ENCODE peak calls at places on chromosome X, in six cellular contexts. F is neuronal stem cell, B is IMR-90, R is H9, L is H1, Z is trophoblast cell. I is an unnamed sample. For H3K27me3, the result is how much of the 10 kb centered on the place peaks cover.

GRCh38 chrX:151871244-151871643 is 41.4 kb upstream of the MAGEA4 start:
- DNase-seq in R (no peak), Z (peak), F (no peak), B (peak), L (no peak), I (peak)

GRCh38 chrX:109760241-109760921 is 27.3 kb upstream of the ACSL4 start:
- DNase-seq in R (no peak), B (no peak), F (no peak), Z (peak), L (no peak), I (no peak)

GRCh38 chrX:21586001-21586400 is 72.1 kb downstream of the KLHL34 start:
- DNase-seq in Z (peak), R (no peak), B (peak), F (no peak), L (no peak), I (no peak)

GRCh38 chrX:42384956-42385355 is 393.0 kb downstream of the PPP1R2C start:
- DNase-seq in R (no peak), Z (no peak), B (no peak), F (no peak), L (no peak), I (no peak)

GRCh38 chrX:137418086-137418485 is 147.8 kb upstream of the ZIC3 start:
- DNase-seq in R (no peak), L (no peak), F (no peak), B (no peak), Z (no peak), I (no peak)

GRCh38 chrX:79182616-79183015 is 38.1 kb downstream of the GPR174 start:
- DNase-seq in Z (no peak), L (no peak), B (no peak), R (no peak), F (no peak), I (no peak)

GRCh38 chrX:123140454-123140853 is 43.6 kb upstream of the GRIA3 start:
- DNase-seq in B (no peak), Z (no peak), F (no peak), R (no peak), L (no peak), I (no peak)

GRCh38 chrX:71301195-71301924 is at the start of gene ITGB1BP2:
- DNase-seq in Z (no peak), L (no peak), B (peak), R (no peak), F (no peak), I (peak)

GRCh38 chrX:71128915-71129765 is 10.7 kb downstream of the MED12 start:
- DNase-seq in R (peak), L (peak), Z (peak), F (no peak), B (peak), I (peak)

GRCh38 chrX:97039363-97040029 is 155.8 kb downstream of the RPA4 start:
- DNase-seq in R (no peak), B (peak), F (no peak), L (no peak), Z (no peak), I (peak)

GRCh38 chrX:51893931-51894696 is 691 bp downstream of the MAGED1 start:
- DNase-seq in Z (peak), R (no peak), F (peak), L (peak), B (peak), I (peak)

GRCh38 chrX:76454456-76454927 is 27.0 kb downstream of the MAGEE1 start:
- DNase-seq in F (no peak), Z (peak), L (peak), R (peak), B (peak), I (peak)

GRCh38 chrX:43505759-43506158 is 150.3 kb upstream of the MAOA start:
- DNase-seq in B (no peak), R (no peak), L (no peak), F (no peak), Z (peak), I (no peak)

GRCh38 chrX:10415704-10416001 is 204.7 kb downstream of the MID1 start:
- DNase-seq in F (no peak), R (no peak), B (peak), Z (peak), L (no peak), I (no peak)

GRCh38 chrX:50697691-50698090 is 116.3 kb downstream of the SHROOM4 start:
- DNase-seq in B (peak), Z (peak), R (no peak), F (no peak), L (no peak), I (peak)

GRCh38 chrX:41922694-41923171 is 621 bp downstream of the CASK start:
- DNase-seq in B (no peak), Z (peak), F (no peak), L (peak), R (peak), I (peak)

GRCh38 chrX:10574663-10575062 is 45.7 kb downstream of the MID1 start:
- DNase-seq in R (no peak), F (no peak), B (no peak), L (no peak), Z (no peak), I (no peak)

GRCh38 chrX:1144293-1144692 is 68.2 kb downstream of the CRLF2 start:
- DNase-seq in L (peak), B (no peak), Z (no peak), F (no peak), R (no peak), I (no peak)

GRCh38 chrX:123738378-123738955 is 5.6 kb upstream of the THOC2 start:
- DNase-seq in L (no peak), F (no peak), B (no peak), Z (no peak), R (no peak), I (no peak)

GRCh38 chrX:130060122-130061069 is 49.9 kb downstream of the ELF4 start:
- DNase-seq in R (peak), F (peak), L (peak), Z (peak), B (peak), I (peak)

GRCh38 chrX:135923353-135923752 is 29.8 kb downstream of the SAGE1 start:
- DNase-seq in L (peak), R (peak), Z (peak), B (no peak), F (no peak), I (no peak)

GRCh38 chrX:136759968-136760367 is 20.8 kb downstream of the ARHGEF6 start:
- DNase-seq in Z (no peak), R (peak), F (no peak), B (no peak), L (no peak), I (no peak)

GRCh38 chrX:19683817-19684216 is 168.5 kb upstream of the MAP3K15 start:
- DNase-seq in B (no peak), R (no peak), Z (no peak), F (no peak), L (no peak), I (no peak)

GRCh38 chrX:133307637-133308485 is 89.7 kb upstream of the TFDP3 start:
- DNase-seq in F (peak), L (no peak), R (peak), B (no peak), Z (no peak), I (peak)

GRCh38 chrX:108353452-108353851 is 84.8 kb downstream of the COL4A6 start:
- DNase-seq in B (no peak), Z (no peak), F (no peak), R (no peak), L (no peak), I (no peak)

GRCh38 chrX:108349210-108349609 is 89.0 kb downstream of the COL4A6 start:
- DNase-seq in Z (no peak), R (no peak), B (no peak), F (no peak), L (no peak), I (no peak)

GRCh38 chrX:108347800-108348199 is 90.4 kb downstream of the COL4A6 start:
- DNase-seq in L (peak), R (peak), Z (no peak), F (peak), B (no peak), I (no peak)

DNA sequence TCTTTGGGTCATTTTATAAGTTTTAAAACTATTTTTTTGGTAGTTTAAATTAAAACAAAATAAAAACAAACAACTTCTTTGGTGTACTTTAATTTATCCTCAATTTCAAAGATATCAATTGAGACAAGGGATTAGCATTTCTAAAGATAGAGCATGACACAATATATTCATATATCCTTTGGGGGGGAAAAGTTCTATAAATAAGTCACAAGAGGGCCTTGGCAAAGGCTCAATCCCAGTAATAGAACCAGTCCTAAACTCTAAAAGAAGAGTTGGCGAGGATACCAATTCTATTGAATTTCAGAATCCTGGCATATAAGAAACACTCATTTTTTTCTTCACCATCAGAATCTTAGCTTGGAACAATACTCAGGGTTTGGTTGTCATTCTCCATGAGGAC is 89.7 kb downstream of the COL4A6 start:
- DNase-seq in L (no peak), B (no peak), Z (no peak), F (no peak), R (no peak), I (no peak)
- H3K27me3 ChIP-seq in L (under half), B (under half), Z (under half), F (under half), R (under half), I (under half)

DNA sequence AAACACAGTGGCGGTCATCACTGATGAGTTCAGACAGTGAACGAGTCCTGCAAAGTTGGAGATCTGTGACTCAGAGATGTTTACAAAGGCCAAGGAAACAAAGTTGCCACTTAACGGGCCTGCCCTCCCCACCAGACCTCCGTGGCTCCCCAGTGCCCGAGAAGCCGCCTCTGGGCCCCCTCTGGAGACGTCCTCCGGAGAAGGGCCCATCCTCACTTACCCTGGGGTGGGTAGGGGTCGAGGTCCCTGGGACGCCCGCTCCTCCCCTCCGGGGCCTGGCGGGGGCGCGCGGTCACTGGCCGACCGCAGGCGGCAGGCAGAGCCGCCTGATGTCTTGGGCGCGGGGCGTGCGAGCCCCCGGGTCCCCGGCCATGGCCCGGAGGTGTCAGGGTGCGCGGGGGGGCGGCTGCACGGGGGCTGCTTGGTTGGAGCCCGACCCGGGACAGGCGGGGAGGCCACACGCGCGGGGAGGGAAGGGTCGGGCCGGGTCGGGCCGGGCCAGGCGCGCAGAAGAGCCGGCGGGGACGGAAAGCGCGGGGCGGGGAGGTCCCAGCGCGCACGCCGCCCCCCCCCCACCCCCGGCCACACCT is 590 bp downstream of the DHRSX start:
- DNase-seq in R (peak), F (no peak), Z (peak), L (peak), B (peak), I (peak)
- H4K8ac ChIP-seq in R (no peak), F (no peak), Z (peak), L (peak), B (no peak), I (peak)

DNA sequence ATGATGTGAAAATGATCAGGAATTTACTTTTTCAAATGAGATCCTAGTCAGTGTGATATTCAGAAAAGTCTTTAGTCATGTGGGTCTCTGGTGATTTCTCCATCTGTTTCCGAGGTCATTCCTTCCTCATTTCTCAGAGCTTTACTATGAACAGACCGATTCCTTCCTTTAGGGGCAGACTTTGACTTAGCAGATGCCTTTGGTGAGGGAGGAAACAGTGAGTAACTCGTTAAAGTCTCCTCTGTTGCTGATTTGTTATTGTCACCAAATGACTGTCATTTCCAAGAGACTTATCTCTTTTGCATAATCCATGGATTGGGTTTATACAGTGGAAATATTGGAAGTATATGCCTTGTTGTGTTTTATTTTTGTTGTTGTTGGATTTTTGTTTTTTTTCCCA is 76.2 kb upstream of the CD99 start:
- DNase-seq in F (no peak), R (no peak), L (no peak), Z (peak), B (peak), I (peak)
- H2AFZ ChIP-seq in F (no peak), R (no peak), L (no peak), Z (no peak), B (no peak), I (no peak)

DNA sequence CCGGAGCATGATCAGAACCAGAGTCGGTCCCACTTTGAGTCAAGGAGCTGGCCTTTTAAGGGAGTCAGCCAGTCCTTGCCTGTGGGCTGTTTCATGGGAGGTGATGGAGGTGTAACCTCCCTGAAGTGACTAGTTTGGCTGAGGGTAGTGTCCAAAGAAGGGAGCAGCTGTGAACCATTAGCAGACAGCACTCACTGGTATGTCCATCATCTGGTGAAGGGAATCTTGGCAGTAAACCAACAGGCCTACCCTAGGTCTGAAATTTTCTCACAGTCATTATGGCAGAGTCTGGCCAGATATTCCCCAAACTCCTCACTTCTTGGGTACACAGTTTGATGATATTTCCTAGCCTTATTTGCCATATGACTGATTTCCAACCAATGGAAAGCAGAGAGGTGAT is 12.2 kb upstream of the REPS2 start:
- DNase-seq in R (no peak), F (no peak), L (no peak), Z (no peak), B (no peak), I (no peak)
- H3K27me3 ChIP-seq in R (under half), F (half or more), L (under half), Z (under half), B (under half), I (under half)

GRCh38 chrX:46306103-46306502 is 239.1 kb downstream of the ZNF674 start:
- DNase-seq in F (no peak), R (no peak), L (no peak), B (no peak), Z (no peak), I (no peak)

GRCh38 chrX:46317158-46317557 is 228.1 kb downstream of the ZNF674 start:
- DNase-seq in R (no peak), F (no peak), B (no peak), L (no peak), Z (no peak), I (no peak)

GRCh38 chrX:46308106-46308505 is 237.1 kb downstream of the ZNF674 start:
- DNase-seq in B (no peak), F (no peak), Z (no peak), R (no peak), L (no peak), I (no peak)

GRCh38 chrX:46310815-46311497 is 234.3 kb downstream of the ZNF674 start:
- DNase-seq in B (no peak), L (no peak), F (no peak), R (no peak), Z (no peak), I (no peak)

GRCh38 chrX:46311581-46312120 is 233.6 kb downstream of the ZNF674 start:
- DNase-seq in L (no peak), R (no peak), B (no peak), F (no peak), Z (no peak), I (no peak)
- H4K8ac ChIP-seq in L (no peak), R (no peak), B (no peak), F (no peak), Z (no peak), I (no peak)

GRCh38 chrX:120763269-120763668 is 112.4 kb downstream of the CT47B1 start:
- DNase-seq in F (no peak), L (no peak), Z (peak), B (no peak), R (no peak), I (no peak)
- H2AFZ ChIP-seq in F (no peak), L (no peak), Z (no peak), B (no peak), R (no peak), I (no peak)

GRCh38 chrX:153909024-153909979 is 4.8 kb downstream of the AVPR2 start:
- DNase-seq in F (no peak), L (no peak), Z (no peak), B (no peak), R (peak), I (no peak)
- H3K27me3 ChIP-seq in F (under half), L (under half), Z (under half), B (under half), R (under half), I (under half)

DNA sequence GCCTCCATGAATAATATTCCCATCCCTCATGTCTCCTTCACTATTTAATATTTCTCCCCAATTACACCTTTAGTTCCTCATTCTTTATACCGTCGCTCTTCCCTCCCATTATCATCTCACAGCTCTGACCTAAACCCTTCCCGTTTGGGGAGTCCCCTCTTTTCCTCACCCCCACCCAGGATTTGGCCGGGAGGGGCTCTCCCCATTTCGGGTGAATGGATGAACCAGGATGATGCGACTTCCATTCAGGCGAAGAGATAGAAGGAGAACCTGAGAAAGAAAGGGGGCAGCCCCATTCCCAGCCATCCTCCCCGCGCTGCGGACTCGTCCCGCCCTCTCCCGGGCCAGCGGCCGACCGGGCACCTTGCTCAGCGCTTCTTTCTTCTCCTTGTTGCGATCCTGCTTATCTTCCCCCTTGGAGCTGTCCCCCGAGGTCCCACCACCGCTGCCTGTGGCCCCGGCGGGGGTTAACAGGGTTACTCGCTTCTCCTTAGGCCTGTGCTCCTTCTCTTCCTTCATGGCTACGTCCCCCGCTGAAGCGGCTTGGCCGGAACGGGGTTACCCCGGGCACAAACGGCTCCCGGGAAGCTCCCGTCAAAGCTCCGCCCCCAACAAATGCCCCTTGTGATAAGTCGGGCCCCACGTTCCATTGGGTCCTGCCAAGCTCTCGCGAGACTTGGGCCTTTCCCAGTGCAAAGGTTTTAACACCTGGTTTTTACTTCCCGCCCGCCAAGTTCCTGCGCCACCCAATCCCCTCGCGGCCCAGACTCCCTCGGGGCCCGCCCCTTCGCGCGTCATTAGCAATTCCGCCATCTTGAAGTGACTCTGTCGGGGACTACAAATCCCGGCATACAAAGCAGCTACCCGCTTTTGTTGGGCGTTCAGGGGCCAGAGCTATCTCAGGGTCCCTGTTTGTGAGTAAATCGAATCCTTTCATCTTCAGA is at the start of gene UPF3B:
- DNase-seq in Z (peak), R (peak), L (peak), F (peak), B (peak), I (peak)
- H4K8ac ChIP-seq in Z (peak), R (no peak), L (peak), F (no peak), B (peak), I (peak)

GRCh38 chrX:39938466-39938865 is 159.3 kb downstream of the BCOR start:
- DNase-seq in Z (no peak), L (no peak), B (no peak), R (no peak), F (no peak), I (no peak)

GRCh38 chrX:39941332-39941920 is 156.3 kb downstream of the BCOR start:
- DNase-seq in B (no peak), R (no peak), F (no peak), L (no peak), Z (no peak), I (peak)

GRCh38 chrX:39935414-39936064 is 162.2 kb downstream of the BCOR start:
- DNase-seq in R (peak), Z (no peak), L (no peak), F (no peak), B (no peak), I (no peak)

GRCh38 chrX:39939678-39940077 is 158.1 kb downstream of the BCOR start:
- DNase-seq in L (no peak), R (no peak), B (no peak), Z (no peak), F (no peak), I (no peak)

GRCh38 chrX:39936886-39937770 is 160.6 kb downstream of the BCOR start:
- DNase-seq in R (no peak), B (no peak), F (no peak), L (no peak), Z (no peak), I (no peak)
- H2AFZ ChIP-seq in R (no peak), B (no peak), F (peak), L (no peak), Z (no peak), I (no peak)

GRCh38 chrX:23334871-23335599 is 386 bp downstream of the PTCHD1 start:
- DNase-seq in Z (no peak), L (peak), F (no peak), B (no peak), R (peak), I (no peak)
- H3K27me3 ChIP-seq in Z (under half), L (under half), F (half or more), B (under half), R (under half), I (under half)

I was measured in mesenchymal stem cell.